ENCODE peak calls at places on chromosome 13, in five cellular contexts. One of them, this sample, is unnamed.

GRCh38 chr13:100461309-100462035 is 127.1 kb downstream of the GGACT start:
- DNase-seq in testis: no peak
- DNase-seq in AG04450: no peak
- DNase-seq in CD8-positive, alpha-beta T cell: no peak
- DNase-seq in heart right ventricle: no peak
- DNase-seq in this sample: no peak

GRCh38 chr13:30065181-30065580 is 214.8 kb upstream of the UBL3 start:
- DNase-seq in CD8-positive, alpha-beta T cell: no peak
- DNase-seq in AG04450: no peak
- DNase-seq in testis: no peak
- DNase-seq in heart right ventricle: no peak
- DNase-seq in this sample: no peak

GRCh38 chr13:27171830-27172494 is 351 bp upstream of the USP12 start:
- DNase-seq in CD8-positive, alpha-beta T cell: peak; percentile 92
- DNase-seq in testis: peak; percentile 91
- DNase-seq in heart right ventricle: peak; percentile 95
- DNase-seq in AG04450: peak; percentile 67
- DNase-seq in this sample: peak; percentile 93

GRCh38 chr13:59531571-59532091 is 632.1 kb downstream of the DIAPH3 start:
- DNase-seq in heart right ventricle: peak; percentile 81
- DNase-seq in testis: peak; percentile 76
- DNase-seq in CD8-positive, alpha-beta T cell: no peak
- DNase-seq in AG04450: peak; percentile 74
- DNase-seq in this sample: peak; percentile 61

GRCh38 chr13:42047561-42048322 is 706 bp upstream of the DGKH start:
- DNase-seq in AG04450: no peak
- DNase-seq in testis: peak; percentile 54
- DNase-seq in CD8-positive, alpha-beta T cell: no peak
- DNase-seq in heart right ventricle: peak; percentile 48
- DNase-seq in this sample: no peak

GRCh38 chr13:26255717-26256277 is 1.9 kb downstream of the CDK8 start:
- DNase-seq in heart right ventricle: no peak
- DNase-seq in CD8-positive, alpha-beta T cell: no peak
- DNase-seq in AG04450: no peak
- DNase-seq in testis: no peak
- DNase-seq in this sample: no peak

GRCh38 chr13:49731766-49732165 is 40.5 kb upstream of the EBPL start:
- DNase-seq in AG04450: peak; percentile 38
- DNase-seq in CD8-positive, alpha-beta T cell: no peak
- DNase-seq in testis: no peak
- DNase-seq in heart right ventricle: no peak
- DNase-seq in this sample: no peak

GRCh38 chr13:65829241-65830008 is 1400.7 kb downstream of the PCDH9 start:
- DNase-seq in AG04450: no peak
- DNase-seq in CD8-positive, alpha-beta T cell: no peak
- DNase-seq in heart right ventricle: no peak
- DNase-seq in testis: no peak
- DNase-seq in this sample: no peak

GRCh38 chr13:109810761-109811510 is 24.6 kb upstream of the IRS2 start:
- DNase-seq in AG04450: no peak
- DNase-seq in CD8-positive, alpha-beta T cell: no peak
- DNase-seq in heart right ventricle: no peak
- DNase-seq in testis: no peak
- DNase-seq in this sample: no peak

GRCh38 chr13:34867590-34867989 is 74.5 kb upstream of the NBEA start:
- DNase-seq in AG04450: no peak
- DNase-seq in CD8-positive, alpha-beta T cell: no peak
- DNase-seq in testis: no peak
- DNase-seq in heart right ventricle: no peak
- DNase-seq in this sample: no peak

DNA sequence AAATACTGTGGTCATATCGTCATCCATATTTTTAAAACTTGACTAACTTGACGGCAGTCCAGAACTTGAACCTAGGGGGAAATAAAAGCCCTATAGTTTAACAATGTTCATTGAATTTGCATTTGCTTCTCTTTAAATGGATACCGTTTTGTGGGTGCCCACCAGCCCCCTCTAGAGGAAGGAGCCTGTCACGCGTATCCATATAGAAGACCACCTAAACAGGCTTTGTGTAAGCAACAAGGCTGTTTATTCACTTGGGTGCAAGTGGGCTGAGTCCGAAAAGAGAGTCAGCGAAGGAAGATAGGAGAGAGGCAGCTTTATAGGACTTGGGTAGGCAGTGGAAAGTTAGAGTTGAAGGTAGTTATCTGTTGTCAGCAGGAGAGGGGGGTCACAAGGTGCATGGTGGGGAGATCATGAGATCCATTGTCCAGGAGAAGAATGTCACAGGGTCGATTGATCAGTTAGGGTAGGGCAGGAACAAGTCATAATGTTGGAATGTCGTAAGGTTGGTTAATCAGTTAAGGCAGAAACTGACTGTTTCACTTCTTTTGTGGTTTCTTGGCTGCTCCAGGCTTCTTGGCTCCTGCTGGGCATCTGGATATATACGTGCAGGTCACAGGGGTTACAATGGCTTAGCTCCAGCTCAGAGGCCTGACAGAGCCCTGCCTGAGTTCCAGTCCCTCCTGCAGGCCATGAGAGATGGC is 42.5 kb upstream of the ANKRD10 start:
- DNase-seq in AG04450: no peak
- DNase-seq in heart right ventricle: no peak
- DNase-seq in CD8-positive, alpha-beta T cell: no peak
- DNase-seq in testis: no peak
- DNase-seq in this sample: no peak
- TF ChIP-seq CTCF in AG04450: peak; percentile 45
- TF ChIP-seq CTCF in heart right ventricle: no peak
- TF ChIP-seq CTCF in CD8-positive, alpha-beta T cell: no peak
- TF ChIP-seq CTCF in testis: no peak
- TF ChIP-seq CTCF in this sample: no peak

GRCh38 chr13:21032656-21033055 is 28.7 kb downstream of the LATS2 start:
- DNase-seq in testis: no peak
- DNase-seq in CD8-positive, alpha-beta T cell: no peak
- DNase-seq in AG04450: no peak
- DNase-seq in heart right ventricle: no peak
- DNase-seq in this sample: no peak
- H3K27ac ChIP-seq in testis: peak overlapping the region; percentile 41
- H3K27ac ChIP-seq in CD8-positive, alpha-beta T cell: no peak overlapping the region
- H3K27ac ChIP-seq in AG04450: no peak overlapping the region
- H3K27ac ChIP-seq in heart right ventricle: peak overlapping the region; percentile 72
- H3K27ac ChIP-seq in this sample: peak overlapping the region; percentile 80

GRCh38 chr13:72536668-72537399 is 190.6 kb downstream of the MZT1 start:
- DNase-seq in testis: no peak
- DNase-seq in AG04450: no peak
- DNase-seq in heart right ventricle: no peak
- DNase-seq in CD8-positive, alpha-beta T cell: no peak
- DNase-seq in this sample: no peak
- TF ChIP-seq CTCF in testis: no peak
- TF ChIP-seq CTCF in AG04450: no peak
- TF ChIP-seq CTCF in heart right ventricle: no peak
- TF ChIP-seq CTCF in CD8-positive, alpha-beta T cell: no peak
- TF ChIP-seq CTCF in this sample: no peak

DNA sequence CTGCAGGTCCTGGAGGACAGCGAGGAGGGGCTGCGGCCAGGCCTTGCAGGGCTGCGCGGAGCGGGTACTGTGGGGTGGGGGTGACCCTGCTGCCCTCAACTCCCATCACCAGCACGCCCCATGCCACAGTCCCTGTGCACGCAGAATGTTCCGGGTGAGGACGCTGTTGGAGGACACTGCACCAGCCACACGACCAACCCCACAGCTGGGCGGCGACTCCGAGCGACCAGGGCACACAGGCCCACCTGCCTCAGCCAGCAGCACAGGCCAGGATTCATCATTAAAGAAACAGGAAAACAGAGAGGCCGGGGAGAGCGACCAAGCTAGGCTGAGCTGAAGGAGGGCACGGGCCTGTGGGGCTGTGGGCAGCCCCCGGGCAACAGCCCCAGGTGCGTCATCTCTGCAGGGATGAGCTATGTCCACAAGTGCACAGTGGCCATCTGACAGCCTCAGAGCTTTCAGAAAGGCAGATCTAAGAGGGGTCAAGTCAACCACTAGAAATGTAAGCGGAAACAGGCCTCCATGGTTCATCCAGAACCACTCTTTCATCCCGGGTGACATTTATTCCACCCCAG is 1.6 kb downstream of the GAS6 start:
- DNase-seq in AG04450: no peak
- DNase-seq in CD8-positive, alpha-beta T cell: no peak
- DNase-seq in testis: peak; percentile 38
- DNase-seq in heart right ventricle: no peak
- DNase-seq in this sample: no peak
- H3K27ac ChIP-seq in AG04450: peak overlapping the region; percentile 84
- H3K27ac ChIP-seq in CD8-positive, alpha-beta T cell: no peak overlapping the region
- H3K27ac ChIP-seq in testis: peak overlapping the region; percentile 85
- H3K27ac ChIP-seq in heart right ventricle: peak overlapping the region; percentile 98
- H3K27ac ChIP-seq in this sample: peak overlapping the region; percentile 78

GRCh38 chr13:103607995-103608394 is 541.8 kb upstream of the SLC10A2 start:
- DNase-seq in AG04450: no peak
- DNase-seq in heart right ventricle: no peak
- DNase-seq in testis: no peak
- DNase-seq in CD8-positive, alpha-beta T cell: no peak
- DNase-seq in this sample: no peak
- TF ChIP-seq CTCF in AG04450: no peak
- TF ChIP-seq CTCF in heart right ventricle: no peak
- TF ChIP-seq CTCF in testis: no peak
- TF ChIP-seq CTCF in CD8-positive, alpha-beta T cell: no peak
- TF ChIP-seq CTCF in this sample: no peak

GRCh38 chr13:97120976-97121375 is 101.2 kb upstream of the MBNL2 start:
- DNase-seq in heart right ventricle: no peak
- DNase-seq in testis: no peak
- DNase-seq in AG04450: no peak
- DNase-seq in CD8-positive, alpha-beta T cell: no peak
- DNase-seq in this sample: no peak

GRCh38 chr13:97119899-97120745 is 102.0 kb upstream of the MBNL2 start:
- DNase-seq in testis: no peak
- DNase-seq in heart right ventricle: no peak
- DNase-seq in AG04450: no peak
- DNase-seq in CD8-positive, alpha-beta T cell: no peak
- DNase-seq in this sample: no peak

GRCh38 chr13:97124237-97124636 is 97.9 kb upstream of the MBNL2 start:
- DNase-seq in testis: no peak
- DNase-seq in AG04450: no peak
- DNase-seq in CD8-positive, alpha-beta T cell: no peak
- DNase-seq in heart right ventricle: no peak
- DNase-seq in this sample: no peak

GRCh38 chr13:97122381-97122996 is 99.6 kb upstream of the MBNL2 start:
- DNase-seq in testis: no peak
- DNase-seq in AG04450: no peak
- DNase-seq in CD8-positive, alpha-beta T cell: no peak
- DNase-seq in heart right ventricle: no peak
- DNase-seq in this sample: no peak

GRCh38 chr13:97121894-97122293 is 100.2 kb upstream of the MBNL2 start:
- DNase-seq in heart right ventricle: no peak
- DNase-seq in testis: no peak
- DNase-seq in CD8-positive, alpha-beta T cell: no peak
- DNase-seq in AG04450: no peak
- DNase-seq in this sample: no peak
- H3K27ac ChIP-seq in heart right ventricle: no peak overlapping the region
- H3K27ac ChIP-seq in testis: no peak overlapping the region
- H3K27ac ChIP-seq in CD8-positive, alpha-beta T cell: no peak overlapping the region
- H3K27ac ChIP-seq in AG04450: no peak overlapping the region
- H3K27ac ChIP-seq in this sample: no peak overlapping the region

GRCh38 chr13:39783051-39783450 is 127.6 kb downstream of the COG6 start:
- DNase-seq in heart right ventricle: no peak
- DNase-seq in AG04450: no peak
- DNase-seq in CD8-positive, alpha-beta T cell: no peak
- DNase-seq in testis: no peak
- DNase-seq in this sample: no peak
- TF ChIP-seq CTCF in heart right ventricle: no peak
- TF ChIP-seq CTCF in AG04450: no peak
- TF ChIP-seq CTCF in CD8-positive, alpha-beta T cell: no peak
- TF ChIP-seq CTCF in testis: no peak
- TF ChIP-seq CTCF in this sample: no peak

GRCh38 chr13:32735859-32736258 is 149.6 kb downstream of the PDS5B start:
- DNase-seq in testis: no peak
- DNase-seq in CD8-positive, alpha-beta T cell: no peak
- DNase-seq in heart right ventricle: no peak
- DNase-seq in AG04450: no peak
- DNase-seq in this sample: no peak

GRCh38 chr13:32737111-32737571 is 150.9 kb downstream of the PDS5B start:
- DNase-seq in AG04450: no peak
- DNase-seq in heart right ventricle: no peak
- DNase-seq in testis: no peak
- DNase-seq in CD8-positive, alpha-beta T cell: no peak
- DNase-seq in this sample: no peak

GRCh38 chr13:32734511-32734910 is 148.3 kb downstream of the PDS5B start:
- DNase-seq in AG04450: peak; percentile 20
- DNase-seq in CD8-positive, alpha-beta T cell: no peak
- DNase-seq in heart right ventricle: no peak
- DNase-seq in testis: no peak
- DNase-seq in this sample: no peak

GRCh38 chr13:32737679-32738078 is 151.4 kb downstream of the PDS5B start:
- DNase-seq in testis: no peak
- DNase-seq in heart right ventricle: no peak
- DNase-seq in CD8-positive, alpha-beta T cell: no peak
- DNase-seq in AG04450: no peak
- DNase-seq in this sample: no peak

GRCh38 chr13:32736648-32737047 is 150.4 kb downstream of the PDS5B start:
- DNase-seq in heart right ventricle: no peak
- DNase-seq in AG04450: no peak
- DNase-seq in testis: no peak
- DNase-seq in CD8-positive, alpha-beta T cell: no peak
- DNase-seq in this sample: no peak
- H3K27ac ChIP-seq in heart right ventricle: peak overlapping the region; percentile 74
- H3K27ac ChIP-seq in AG04450: no peak overlapping the region
- H3K27ac ChIP-seq in testis: peak overlapping the region; percentile 53
- H3K27ac ChIP-seq in CD8-positive, alpha-beta T cell: peak overlapping the region; percentile 76
- H3K27ac ChIP-seq in this sample: no peak overlapping the region

GRCh38 chr13:112743451-112744305 is 53.8 kb downstream of the ATP11A start:
- DNase-seq in CD8-positive, alpha-beta T cell: no peak
- DNase-seq in heart right ventricle: no peak
- DNase-seq in testis: no peak
- DNase-seq in AG04450: no peak
- DNase-seq in this sample: no peak

GRCh38 chr13:112741835-112742570 is 52.2 kb downstream of the ATP11A start:
- DNase-seq in testis: no peak
- DNase-seq in AG04450: no peak
- DNase-seq in CD8-positive, alpha-beta T cell: no peak
- DNase-seq in heart right ventricle: no peak
- DNase-seq in this sample: no peak

GRCh38 chr13:112740502-112741131 is 50.8 kb downstream of the ATP11A start:
- DNase-seq in heart right ventricle: peak; percentile 79
- DNase-seq in CD8-positive, alpha-beta T cell: no peak
- DNase-seq in AG04450: peak; percentile 86
- DNase-seq in testis: no peak
- DNase-seq in this sample: peak; percentile 50

GRCh38 chr13:112742583-112742982 is 52.7 kb downstream of the ATP11A start:
- DNase-seq in CD8-positive, alpha-beta T cell: no peak
- DNase-seq in heart right ventricle: no peak
- DNase-seq in testis: no peak
- DNase-seq in AG04450: no peak
- DNase-seq in this sample: no peak

GRCh38 chr13:112741185-112741755 is 51.4 kb downstream of the ATP11A start:
- DNase-seq in heart right ventricle: no peak
- DNase-seq in CD8-positive, alpha-beta T cell: no peak
- DNase-seq in testis: no peak
- DNase-seq in AG04450: no peak
- DNase-seq in this sample: no peak
- TF ChIP-seq CTCF in heart right ventricle: no peak
- TF ChIP-seq CTCF in CD8-positive, alpha-beta T cell: no peak
- TF ChIP-seq CTCF in testis: no peak
- TF ChIP-seq CTCF in AG04450: no peak
- TF ChIP-seq CTCF in this sample: no peak

This sample was measured in lung.